ENCODE peak calls at places on chromosomes 2 and 18, in nine cellular contexts. W is heart right ventricle, F is right lobe of liver, D is hepatocyte, X is stomach, A is AG04450, O is HepG2, L is colonic mucosa, J is Panc1. V is an unnamed sample.

GRCh38 chr2:105560157-105560556 is 161.3 kb upstream of the FHL2 start:
- DNase-seq in A (no peak), O (no peak), J (no peak), D (no peak), L (no peak), X (no peak), W (no peak), F (no peak), V (no peak)

GRCh38 chr18:34386803-34387202 is 162.1 kb upstream of the NOL4 start:
- DNase-seq in F (no peak), W (no peak), J (no peak), A (no peak), D (no peak), L (no peak), O (no peak), X (no peak), V (no peak)

GRCh38 chr2:52613064-52613463 is 1154.5 kb upstream of the CHAC2 start:
- DNase-seq in F (no peak), O (no peak), A (no peak), J (no peak), D (peak; percentile 25), X (no peak), L (no peak), W (no peak), V (no peak)

GRCh38 chr2:130380096-130380934 is 24.5 kb downstream of the PTPN18 start:
- DNase-seq in A (no peak), J (no peak), W (no peak), F (no peak), O (no peak), D (no peak), L (no peak), X (no peak), V (no peak)

GRCh38 chr18:9340472-9340871 is 5.9 kb downstream of the TWSG1 start:
- DNase-seq in O (no peak), D (no peak), J (no peak), X (no peak), A (no peak), L (no peak), F (no peak), W (no peak), V (no peak)

GRCh38 chr2:207711750-207712487 is 479 bp downstream of the CCNYL1 start:
- DNase-seq in F (peak; percentile 74), D (peak; percentile 63), A (no peak), W (peak; percentile 50), J (no peak), O (no peak), X (peak; percentile 68), L (peak; percentile 69), V (peak; percentile 19)

GRCh38 chr18:57447154-57447621 is 12.0 kb downstream of the ONECUT2 start:
- DNase-seq in X (no peak), L (no peak), O (no peak), W (no peak), A (no peak), D (peak; percentile 76), J (no peak), F (peak; percentile 72), V (no peak)

GRCh38 chr2:191795711-191796110 is 51.2 kb downstream of the CAVIN2 start:
- DNase-seq in A (no peak), J (no peak), D (no peak), O (no peak), W (no peak), L (no peak), X (no peak), F (no peak), V (no peak)

GRCh38 chr2:7609556-7610323 is 692.5 kb downstream of the RNF144A start:
- DNase-seq in L (no peak), D (no peak), J (no peak), F (no peak), X (no peak), A (no peak), W (no peak), O (no peak), V (no peak)

DNA sequence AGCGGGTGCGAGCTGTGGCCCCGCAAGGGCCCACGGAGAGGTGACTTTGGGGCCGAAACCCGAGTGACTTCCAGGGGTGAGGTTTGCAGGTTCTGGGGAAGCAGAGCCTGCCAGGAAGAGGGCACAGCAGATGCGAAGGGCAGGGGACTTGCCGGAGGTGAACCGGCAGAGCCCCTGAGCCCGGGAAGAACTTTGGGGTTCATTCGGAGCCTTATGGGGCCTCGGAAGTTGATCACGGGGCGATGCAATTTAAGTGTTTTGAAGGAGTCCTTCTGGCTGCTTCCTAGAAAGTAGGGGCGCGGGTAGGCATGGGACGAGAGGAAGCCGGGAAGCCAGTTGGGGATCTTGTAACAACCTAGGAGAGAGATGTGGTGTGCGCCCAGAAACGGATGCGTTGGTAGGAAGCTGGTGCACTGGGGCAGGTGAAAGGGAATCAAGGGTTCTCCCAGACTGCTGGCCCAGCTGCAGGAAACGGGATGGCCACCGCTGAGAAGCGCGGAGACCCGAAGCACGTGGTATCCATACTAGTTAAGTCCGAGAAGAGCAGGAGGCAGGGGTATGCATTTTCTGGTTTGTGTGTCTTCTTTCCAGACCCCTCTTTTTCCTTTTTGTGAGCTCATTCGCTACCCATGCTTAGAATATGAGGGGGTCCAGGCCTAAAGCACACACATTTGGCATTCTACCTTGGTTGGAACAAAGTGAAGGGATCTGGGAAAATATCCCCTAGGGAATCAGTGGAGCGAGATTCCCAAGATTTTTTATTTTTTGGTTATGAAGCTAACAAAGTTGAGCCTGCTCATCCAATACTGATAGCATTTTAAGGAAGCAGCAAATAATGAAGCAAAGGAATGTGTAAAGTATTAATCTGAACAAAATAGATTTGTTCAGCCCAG is 755 bp downstream of the SCLY start:
- DNase-seq in J (no peak), X (no peak), L (peak; percentile 49), F (peak; percentile 64), D (peak; percentile 52), O (peak; percentile 35), W (no peak), A (no peak), V (peak; percentile 16)
- H3K4me3 ChIP-seq in J (peak overlapping the region; percentile 95), X (peak overlapping the region; percentile 95), L (peak overlapping the region; percentile 97), F (peak overlapping the region; percentile 90), D (peak overlapping the region; percentile 54), O (peak overlapping the region; percentile 97), W (peak overlapping the region; percentile 76), A (peak overlapping the region; percentile 85), V (peak overlapping the region; percentile 79)

GRCh38 chr2:234968633-234969328 is 17.0 kb downstream of the SH3BP4 start:
- DNase-seq in A (no peak), X (no peak), O (no peak), J (no peak), F (no peak), W (no peak), D (no peak), L (no peak), V (no peak)
- H3K27ac ChIP-seq in A (no peak overlapping the region), X (peak overlapping the region; percentile 49), O (no peak overlapping the region), J (peak overlapping the region; percentile 100), F (no peak overlapping the region), W (no peak overlapping the region), D (peak overlapping the region; percentile 26), L (no peak overlapping the region), V (no peak overlapping the region)

GRCh38 chr2:29923110-29923721 is 1.8 kb upstream of the ALK start:
- DNase-seq in F (no peak), W (peak; percentile 41), L (peak; percentile 46), D (peak; percentile 88), J (peak; percentile 38), A (peak; percentile 8), X (peak; percentile 61), O (peak; percentile 68), V (no peak)

GRCh38 chr2:29921560-29921915 is at the start of gene ALK:
- DNase-seq in D (peak; percentile 96), F (peak; percentile 83), A (peak; percentile 30), X (peak; percentile 87), O (peak; percentile 13), L (peak; percentile 72), W (peak; percentile 87), J (no peak), V (no peak)

GRCh38 chr2:29920631-29921559 is 491 bp downstream of the ALK start:
- DNase-seq in J (no peak), O (no peak), L (no peak), D (peak; percentile 38), W (no peak), X (no peak), A (no peak), F (peak; percentile 55), V (no peak)

GRCh38 chr2:29916571-29916970 is 4.8 kb downstream of the ALK start:
- DNase-seq in O (no peak), F (no peak), W (no peak), J (no peak), X (no peak), L (no peak), D (no peak), A (no peak), V (no peak)

DNA sequence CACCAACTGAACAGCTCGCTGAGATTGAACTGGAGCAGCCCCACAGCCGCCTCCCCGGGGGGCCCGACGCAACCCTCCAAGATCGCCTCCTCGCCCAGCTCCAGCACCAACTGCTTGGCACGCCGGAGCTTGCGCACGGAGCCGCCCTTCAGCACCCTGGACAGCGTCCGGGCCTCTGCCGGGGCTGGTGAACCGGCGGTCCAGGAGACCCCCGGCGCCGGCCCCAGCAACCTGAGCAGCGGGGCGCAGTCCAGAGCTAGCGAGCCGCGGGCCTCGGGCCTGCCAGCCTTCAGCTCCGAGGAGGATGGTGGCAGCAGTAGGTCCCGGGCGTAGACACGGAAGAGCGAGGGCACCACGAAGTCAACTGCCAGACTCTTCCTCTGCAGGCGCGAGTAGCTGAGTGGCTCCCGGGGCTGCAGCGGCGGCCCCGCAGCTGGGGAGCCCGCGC is 1.2 kb downstream of the ALK start:
- DNase-seq in F (peak; percentile 65), O (no peak), D (peak; percentile 87), W (peak; percentile 51), L (peak; percentile 32), A (no peak), J (no peak), X (peak; percentile 45), V (no peak)
- H3K4me3 ChIP-seq in F (no peak overlapping the region), O (no peak overlapping the region), D (no peak overlapping the region), W (peak overlapping the region; percentile 29), L (peak overlapping the region; percentile 23), A (no peak overlapping the region), J (peak overlapping the region; percentile 21), X (peak overlapping the region; percentile 51), V (no peak overlapping the region)

GRCh38 chr2:235024191-235024611 is 72.4 kb downstream of the SH3BP4 start:
- DNase-seq in F (no peak), A (no peak), W (no peak), L (no peak), X (no peak), D (no peak), J (no peak), O (no peak), V (no peak)
- H3K27ac ChIP-seq in F (no peak overlapping the region), A (no peak overlapping the region), W (no peak overlapping the region), L (no peak overlapping the region), X (no peak overlapping the region), D (peak overlapping the region; percentile 39), J (peak overlapping the region; percentile 88), O (no peak overlapping the region), V (no peak overlapping the region)

GRCh38 chr18:77129150-77129551 is 3.4 kb downstream of the MBP start:
- DNase-seq in J (no peak), X (no peak), D (peak; percentile 35), L (no peak), F (no peak), O (no peak), A (peak; percentile 13), W (no peak), V (no peak)
- H3K4me3 ChIP-seq in J (peak overlapping the region; percentile 7), X (no peak overlapping the region), D (no peak overlapping the region), L (no peak overlapping the region), F (no peak overlapping the region), O (no peak overlapping the region), A (no peak overlapping the region), W (no peak overlapping the region), V (no peak overlapping the region)

GRCh38 chr2:62808554-62808953 is 103.0 kb downstream of the EHBP1 start:
- DNase-seq in O (no peak), D (no peak), F (no peak), A (no peak), J (no peak), L (no peak), W (no peak), X (no peak), V (no peak)
- H3K27ac ChIP-seq in O (no peak overlapping the region), D (no peak overlapping the region), F (no peak overlapping the region), A (no peak overlapping the region), J (no peak overlapping the region), L (no peak overlapping the region), W (no peak overlapping the region), X (no peak overlapping the region), V (no peak overlapping the region)